ENCODE peak calls at places on chromosomes 5 and 9, in seven cellular contexts. One of them, this sample, is unnamed.

GRCh38 chr5:42840842-42841574 is 29.3 kb upstream of the SELENOP start:
- DNase-seq in GM12878: no peak
- DNase-seq in GM23338: no peak
- DNase-seq in fibroblast of lung: no peak
- DNase-seq in DND-41: no peak
- DNase-seq in HCT116: no peak
- DNase-seq in astrocyte: no peak
- DNase-seq in this sample: no peak

GRCh38 chr9:121975801-121976277 is 117.3 kb downstream of the TTLL11 start:
- DNase-seq in fibroblast of lung: peak; percentile 61
- DNase-seq in GM23338: no peak
- DNase-seq in DND-41: no peak
- DNase-seq in HCT116: peak; percentile 43
- DNase-seq in astrocyte: peak; percentile 73
- DNase-seq in GM12878: no peak
- DNase-seq in this sample: no peak

GRCh38 chr5:125634242-125634835 is 788.9 kb upstream of the GRAMD2B start:
- DNase-seq in HCT116: no peak
- DNase-seq in astrocyte: no peak
- DNase-seq in GM23338: no peak
- DNase-seq in GM12878: no peak
- DNase-seq in DND-41: no peak
- DNase-seq in fibroblast of lung: no peak
- DNase-seq in this sample: no peak

GRCh38 chr9:106862115-106862945 is 636 bp upstream of the ZNF462 start:
- DNase-seq in GM12878: no peak
- DNase-seq in fibroblast of lung: peak; percentile 58
- DNase-seq in GM23338: peak; percentile 68
- DNase-seq in astrocyte: peak; percentile 44
- DNase-seq in DND-41: peak; percentile 13
- DNase-seq in HCT116: no peak
- DNase-seq in this sample: peak; percentile 68

GRCh38 chr5:150621301-150621700 is 19.2 kb upstream of the SYNPO start:
- DNase-seq in GM12878: no peak
- DNase-seq in astrocyte: no peak
- DNase-seq in fibroblast of lung: no peak
- DNase-seq in DND-41: no peak
- DNase-seq in GM23338: no peak
- DNase-seq in HCT116: no peak
- DNase-seq in this sample: peak; percentile 43

GRCh38 chr9:37156781-37157356 is 36.5 kb downstream of the ZCCHC7 start:
- DNase-seq in GM12878: no peak
- DNase-seq in HCT116: no peak
- DNase-seq in fibroblast of lung: no peak
- DNase-seq in astrocyte: peak; percentile 16
- DNase-seq in DND-41: no peak
- DNase-seq in GM23338: no peak
- DNase-seq in this sample: no peak

GRCh38 chr5:116898917-116899316 is 324.3 kb upstream of the SEMA6A start:
- DNase-seq in HCT116: no peak
- DNase-seq in fibroblast of lung: no peak
- DNase-seq in DND-41: no peak
- DNase-seq in GM23338: no peak
- DNase-seq in astrocyte: no peak
- DNase-seq in GM12878: no peak
- DNase-seq in this sample: no peak

GRCh38 chr9:137110147-137110910 is 4.2 kb downstream of the DPP7 start:
- DNase-seq in HCT116: no peak
- DNase-seq in GM23338: no peak
- DNase-seq in DND-41: no peak
- DNase-seq in fibroblast of lung: no peak
- DNase-seq in GM12878: no peak
- DNase-seq in astrocyte: no peak
- DNase-seq in this sample: no peak

GRCh38 chr9:136391737-136392537 is 8.0 kb downstream of the SNAPC4 start:
- DNase-seq in GM23338: no peak
- DNase-seq in DND-41: no peak
- DNase-seq in astrocyte: no peak
- DNase-seq in fibroblast of lung: no peak
- DNase-seq in GM12878: no peak
- DNase-seq in HCT116: no peak
- DNase-seq in this sample: no peak

GRCh38 chr9:35690447-35691324 is 961 bp upstream of the TPM2 start:
- DNase-seq in DND-41: peak; percentile 85
- DNase-seq in HCT116: no peak
- DNase-seq in astrocyte: peak; percentile 72
- DNase-seq in GM23338: peak; percentile 76
- DNase-seq in GM12878: no peak
- DNase-seq in fibroblast of lung: peak; percentile 72
- DNase-seq in this sample: peak; percentile 71

GRCh38 chr9:35689601-35690446 is at the start of gene TPM2:
- DNase-seq in GM12878: no peak
- DNase-seq in DND-41: no peak
- DNase-seq in fibroblast of lung: peak; percentile 86
- DNase-seq in HCT116: peak; percentile 33
- DNase-seq in astrocyte: peak; percentile 79
- DNase-seq in GM23338: peak; percentile 86
- DNase-seq in this sample: no peak

GRCh38 chr9:35687972-35688557 is 1.7 kb downstream of the TPM2 start:
- DNase-seq in HCT116: no peak
- DNase-seq in fibroblast of lung: peak; percentile 19
- DNase-seq in GM23338: no peak
- DNase-seq in GM12878: no peak
- DNase-seq in DND-41: no peak
- DNase-seq in astrocyte: no peak
- DNase-seq in this sample: no peak

GRCh38 chr9:35688558-35689350 is 971 bp downstream of the TPM2 start:
- DNase-seq in HCT116: peak; percentile 33
- DNase-seq in astrocyte: peak; percentile 81
- DNase-seq in GM12878: no peak
- DNase-seq in GM23338: no peak
- DNase-seq in DND-41: no peak
- DNase-seq in fibroblast of lung: peak; percentile 79
- DNase-seq in this sample: peak; percentile 78

GRCh38 chr9:35689351-35689600 is 449 bp downstream of the TPM2 start:
- DNase-seq in DND-41: no peak
- DNase-seq in astrocyte: no peak
- DNase-seq in HCT116: no peak
- DNase-seq in fibroblast of lung: no peak
- DNase-seq in GM23338: no peak
- DNase-seq in GM12878: no peak
- DNase-seq in this sample: no peak
- TF ChIP-seq EZH2 in DND-41: no peak
- TF ChIP-seq EZH2 in astrocyte: no peak
- TF ChIP-seq EZH2 in HCT116: no peak
- TF ChIP-seq EZH2 in fibroblast of lung: no peak
- TF ChIP-seq EZH2 in GM23338: no peak
- TF ChIP-seq EZH2 in GM12878: no peak
- TF ChIP-seq EZH2 in this sample: no peak

GRCh38 chr5:111389390-111390082 is 122.8 kb downstream of the STARD4 start:
- DNase-seq in GM23338: no peak
- DNase-seq in GM12878: no peak
- DNase-seq in astrocyte: peak; percentile 81
- DNase-seq in fibroblast of lung: peak; percentile 39
- DNase-seq in DND-41: no peak
- DNase-seq in HCT116: peak; percentile 31
- DNase-seq in this sample: no peak
- TF ChIP-seq CTCF in GM23338: no peak
- TF ChIP-seq CTCF in GM12878: no peak
- TF ChIP-seq CTCF in astrocyte: no peak
- TF ChIP-seq CTCF in fibroblast of lung: no peak
- TF ChIP-seq CTCF in DND-41: peak; percentile 5
- TF ChIP-seq CTCF in HCT116: no peak
- TF ChIP-seq CTCF in this sample: no peak

DNA sequence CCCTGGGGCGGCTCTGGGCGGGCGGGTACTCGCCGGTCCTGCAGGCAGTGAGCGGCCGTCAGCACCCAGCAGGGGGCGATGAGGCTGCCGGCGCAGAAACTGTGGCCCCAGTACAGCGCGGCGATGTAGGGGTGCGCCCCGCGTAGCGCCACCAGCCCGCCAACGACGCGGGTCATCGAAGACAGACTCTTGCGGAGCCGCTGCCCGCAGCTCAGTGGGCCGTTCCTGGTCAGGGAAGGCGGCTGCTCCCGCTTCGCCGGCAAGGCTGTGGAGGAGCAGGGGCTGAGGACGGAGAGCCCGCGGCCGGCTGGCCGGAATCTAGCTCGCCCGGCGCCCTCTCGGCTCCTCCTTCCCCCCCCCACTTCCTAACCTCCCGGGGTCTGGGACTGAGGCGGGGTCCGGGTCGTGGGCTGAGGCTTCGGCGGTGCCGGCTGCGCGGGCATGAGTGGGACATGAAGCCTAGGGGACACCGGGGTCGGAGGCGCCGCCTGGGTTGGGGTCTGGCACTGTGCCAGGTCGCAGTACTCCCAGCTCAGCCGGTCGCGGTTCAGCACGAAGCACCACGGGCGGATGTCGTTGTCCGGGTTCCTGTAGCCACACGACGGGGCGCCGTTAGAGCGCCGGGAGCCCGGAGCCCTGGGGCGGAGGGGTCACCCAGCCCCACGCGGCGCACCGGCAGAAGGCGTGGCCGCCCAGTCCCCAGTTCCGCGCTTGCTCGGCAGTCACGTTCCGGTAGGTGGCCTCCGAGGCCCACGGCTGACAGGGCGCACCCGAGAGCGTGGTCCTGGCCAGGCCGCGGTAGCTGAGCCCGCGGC is 3.6 kb upstream of the PFN3 start:
- DNase-seq in astrocyte: peak; percentile 45
- DNase-seq in HCT116: peak; percentile 56
- DNase-seq in GM12878: no peak
- DNase-seq in DND-41: peak; percentile 75
- DNase-seq in fibroblast of lung: peak; percentile 81
- DNase-seq in GM23338: peak; percentile 80
- DNase-seq in this sample: peak; percentile 62
- H3K4me3 ChIP-seq in astrocyte: peak overlapping the region; percentile 56
- H3K4me3 ChIP-seq in HCT116: peak overlapping the region; percentile 69
- H3K4me3 ChIP-seq in GM12878: peak overlapping the region; percentile 79
- H3K4me3 ChIP-seq in DND-41: no peak overlapping the region
- H3K4me3 ChIP-seq in fibroblast of lung: peak overlapping the region; percentile 52
- H3K4me3 ChIP-seq in GM23338: peak overlapping the region; percentile 71
- H3K4me3 ChIP-seq in this sample: peak overlapping the region; percentile 46

GRCh38 chr5:77632526-77633268 is 5.8 kb downstream of the OTP start:
- DNase-seq in DND-41: no peak
- DNase-seq in GM23338: peak; percentile 62
- DNase-seq in HCT116: no peak
- DNase-seq in fibroblast of lung: no peak
- DNase-seq in GM12878: no peak
- DNase-seq in astrocyte: no peak
- DNase-seq in this sample: no peak
- TF ChIP-seq EZH2 in DND-41: no peak
- TF ChIP-seq EZH2 in GM23338: peak; percentile 95
- TF ChIP-seq EZH2 in HCT116: no peak
- TF ChIP-seq EZH2 in fibroblast of lung: peak; percentile 93
- TF ChIP-seq EZH2 in GM12878: no peak
- TF ChIP-seq EZH2 in astrocyte: peak; percentile 72
- TF ChIP-seq EZH2 in this sample: peak; percentile 87

DNA sequence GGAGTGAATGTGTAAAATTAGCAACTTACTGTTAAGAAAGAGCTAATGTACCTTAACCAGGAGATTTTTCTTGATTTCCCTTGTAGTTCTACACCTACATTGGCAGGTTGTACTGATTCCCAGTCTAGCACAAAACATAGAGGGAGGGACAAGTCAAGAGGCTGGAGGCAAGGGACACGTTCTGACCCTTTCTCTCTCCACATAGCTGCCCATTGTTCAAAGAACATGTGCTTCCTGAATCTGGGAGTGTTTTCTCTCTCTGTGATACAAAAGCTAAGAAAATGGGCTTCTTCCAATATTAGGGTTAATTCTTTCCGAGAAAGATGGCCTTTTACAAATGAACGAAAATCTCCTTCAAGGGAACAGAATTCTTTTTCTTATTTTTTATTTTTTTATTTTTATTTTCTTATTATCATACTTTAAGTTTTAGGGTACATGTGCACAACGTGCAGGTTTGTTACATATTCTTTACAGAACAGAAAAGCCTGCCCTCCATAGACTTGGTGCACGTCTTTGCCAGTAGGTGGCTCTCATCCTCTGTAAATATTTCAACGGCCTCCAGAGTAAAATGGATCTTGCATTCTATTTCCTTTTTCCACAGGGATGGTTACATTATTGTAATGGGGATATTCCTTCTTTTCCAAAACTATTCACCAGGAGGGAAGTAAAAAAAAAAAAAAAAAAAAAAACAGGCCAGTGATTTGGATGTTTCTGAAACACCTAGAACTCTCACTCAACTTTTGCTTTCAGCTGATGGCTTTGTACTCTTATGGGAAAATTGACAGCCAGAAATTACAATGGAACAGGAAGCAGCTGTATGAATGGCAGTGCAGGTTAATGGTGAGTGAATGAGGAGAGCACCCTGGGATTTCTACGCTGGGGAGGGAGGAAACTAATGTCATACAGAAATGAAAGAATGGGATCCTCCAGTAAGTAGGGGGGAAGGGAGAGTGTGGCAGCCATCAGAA is 13.1 kb upstream of the IFNA5 start:
- DNase-seq in DND-41: peak; percentile 40
- DNase-seq in fibroblast of lung: peak; percentile 60
- DNase-seq in HCT116: no peak
- DNase-seq in astrocyte: peak; percentile 20
- DNase-seq in GM23338: peak; percentile 67
- DNase-seq in GM12878: no peak
- DNase-seq in this sample: peak; percentile 33
- TF ChIP-seq CTCF in DND-41: peak; percentile 71
- TF ChIP-seq CTCF in fibroblast of lung: peak; percentile 74
- TF ChIP-seq CTCF in HCT116: peak; percentile 54
- TF ChIP-seq CTCF in astrocyte: peak; percentile 73
- TF ChIP-seq CTCF in GM23338: peak; percentile 77
- TF ChIP-seq CTCF in GM12878: peak; percentile 66
- TF ChIP-seq CTCF in this sample: peak; percentile 57

This sample was measured in A673.